ENCODE peak calls at places on chromosome 17, in six cellular contexts. One of them, this sample, is unnamed.

GRCh38 chr17:81329927-81330883 is 35.1 kb upstream of the SLC38A10 start:
- DNase-seq in pancreas: no peak
- DNase-seq in IMR-90: no peak
- DNase-seq in upper lobe of left lung: peak; percentile 68
- DNase-seq in sigmoid colon: no peak
- DNase-seq in stomach: no peak
- DNase-seq in this sample: no peak

GRCh38 chr17:36932383-36933173 is 4.7 kb upstream of the LHX1 start:
- DNase-seq in sigmoid colon: no peak
- DNase-seq in pancreas: no peak
- DNase-seq in upper lobe of left lung: peak; percentile 37
- DNase-seq in stomach: no peak
- DNase-seq in IMR-90: no peak
- DNase-seq in this sample: no peak

GRCh38 chr17:80829166-80829813 is 162.4 kb upstream of the CHMP6 start:
- DNase-seq in IMR-90: no peak
- DNase-seq in pancreas: peak; percentile 47
- DNase-seq in sigmoid colon: peak; percentile 57
- DNase-seq in upper lobe of left lung: no peak
- DNase-seq in stomach: no peak
- DNase-seq in this sample: no peak

GRCh38 chr17:11240841-11241610 is at the start of gene SHISA6:
- DNase-seq in pancreas: peak; percentile 61
- DNase-seq in sigmoid colon: no peak
- DNase-seq in upper lobe of left lung: peak; percentile 83
- DNase-seq in stomach: no peak
- DNase-seq in IMR-90: no peak
- DNase-seq in this sample: no peak

GRCh38 chr17:2271985-2272702 is 31.4 kb downstream of the SMG6 start:
- DNase-seq in stomach: no peak
- DNase-seq in IMR-90: no peak
- DNase-seq in pancreas: no peak
- DNase-seq in upper lobe of left lung: no peak
- DNase-seq in sigmoid colon: no peak
- DNase-seq in this sample: no peak

GRCh38 chr17:64378890-64379354 is 11.7 kb downstream of the PECAM1 start:
- DNase-seq in sigmoid colon: no peak
- DNase-seq in IMR-90: no peak
- DNase-seq in upper lobe of left lung: no peak
- DNase-seq in stomach: peak; percentile 32
- DNase-seq in pancreas: no peak
- DNase-seq in this sample: no peak

GRCh38 chr17:63973930-63974593 is 1.3 kb upstream of the SCN4A start:
- DNase-seq in IMR-90: peak; percentile 21
- DNase-seq in stomach: no peak
- DNase-seq in pancreas: no peak
- DNase-seq in upper lobe of left lung: peak; percentile 75
- DNase-seq in sigmoid colon: no peak
- DNase-seq in this sample: no peak

GRCh38 chr17:16987001-16987829 is 15.3 kb upstream of the TNFRSF13B start:
- DNase-seq in stomach: no peak
- DNase-seq in pancreas: no peak
- DNase-seq in IMR-90: no peak
- DNase-seq in upper lobe of left lung: no peak
- DNase-seq in sigmoid colon: peak; percentile 52
- DNase-seq in this sample: no peak

GRCh38 chr17:72432143-72432604 is 311.4 kb downstream of the SOX9 start:
- DNase-seq in IMR-90: peak; percentile 53
- DNase-seq in pancreas: no peak
- DNase-seq in stomach: no peak
- DNase-seq in sigmoid colon: no peak
- DNase-seq in upper lobe of left lung: no peak
- DNase-seq in this sample: no peak

GRCh38 chr17:63450551-63450950 is 4.4 kb upstream of the CYB561 start:
- DNase-seq in stomach: no peak
- DNase-seq in pancreas: no peak
- DNase-seq in sigmoid colon: no peak
- DNase-seq in IMR-90: peak; percentile 34
- DNase-seq in upper lobe of left lung: no peak
- DNase-seq in this sample: no peak

GRCh38 chr17:37300683-37301082 is 75.1 kb upstream of the C17orf78 start:
- DNase-seq in sigmoid colon: no peak
- DNase-seq in pancreas: no peak
- DNase-seq in upper lobe of left lung: no peak
- DNase-seq in stomach: no peak
- DNase-seq in IMR-90: no peak
- DNase-seq in this sample: no peak

GRCh38 chr17:77649717-77650211 is 308.7 kb upstream of the TNRC6C start:
- DNase-seq in sigmoid colon: peak; percentile 18
- DNase-seq in pancreas: no peak
- DNase-seq in upper lobe of left lung: no peak
- DNase-seq in stomach: no peak
- DNase-seq in IMR-90: no peak
- DNase-seq in this sample: no peak

GRCh38 chr17:46968896-46969295 is 10.2 kb downstream of the RPRML start:
- DNase-seq in stomach: no peak
- DNase-seq in upper lobe of left lung: no peak
- DNase-seq in sigmoid colon: peak; percentile 32
- DNase-seq in IMR-90: no peak
- DNase-seq in pancreas: peak; percentile 30
- DNase-seq in this sample: no peak

GRCh38 chr17:80795090-80795609 is 196.5 kb upstream of the CHMP6 start:
- DNase-seq in pancreas: peak; percentile 8
- DNase-seq in sigmoid colon: peak; percentile 54
- DNase-seq in IMR-90: no peak
- DNase-seq in stomach: no peak
- DNase-seq in upper lobe of left lung: no peak
- DNase-seq in this sample: no peak

GRCh38 chr17:82272495-82273326 is 789 bp downstream of the CSNK1D start:
- DNase-seq in sigmoid colon: no peak
- DNase-seq in IMR-90: no peak
- DNase-seq in pancreas: peak; percentile 67
- DNase-seq in upper lobe of left lung: peak; percentile 85
- DNase-seq in stomach: no peak
- DNase-seq in this sample: peak; percentile 27

GRCh38 chr17:17725853-17726720 is 44.8 kb downstream of the RAI1 start:
- DNase-seq in stomach: no peak
- DNase-seq in IMR-90: no peak
- DNase-seq in sigmoid colon: no peak
- DNase-seq in upper lobe of left lung: no peak
- DNase-seq in pancreas: no peak
- DNase-seq in this sample: no peak

GRCh38 chr17:10062757-10063385 is 135.5 kb downstream of the GAS7 start:
- DNase-seq in IMR-90: no peak
- DNase-seq in upper lobe of left lung: peak; percentile 80
- DNase-seq in pancreas: no peak
- DNase-seq in stomach: no peak
- DNase-seq in sigmoid colon: peak; percentile 59
- DNase-seq in this sample: no peak

GRCh38 chr17:83144421-83145357 is 65.3 kb downstream of the METRNL start:
- DNase-seq in sigmoid colon: peak; percentile 69
- DNase-seq in pancreas: no peak
- DNase-seq in upper lobe of left lung: no peak
- DNase-seq in stomach: no peak
- DNase-seq in IMR-90: peak; percentile 5
- DNase-seq in this sample: no peak

GRCh38 chr17:6072157-6072556 is 2.0 kb downstream of the WSCD1 start:
- DNase-seq in sigmoid colon: no peak
- DNase-seq in stomach: no peak
- DNase-seq in pancreas: no peak
- DNase-seq in upper lobe of left lung: no peak
- DNase-seq in IMR-90: no peak
- DNase-seq in this sample: no peak

GRCh38 chr17:10156579-10157488 is 41.6 kb downstream of the GAS7 start:
- DNase-seq in pancreas: no peak
- DNase-seq in IMR-90: no peak
- DNase-seq in stomach: peak; percentile 30
- DNase-seq in sigmoid colon: peak; percentile 77
- DNase-seq in upper lobe of left lung: no peak
- DNase-seq in this sample: no peak

GRCh38 chr17:60305141-60305540 is 86.8 kb downstream of the USP32 start:
- DNase-seq in IMR-90: no peak
- DNase-seq in pancreas: no peak
- DNase-seq in upper lobe of left lung: no peak
- DNase-seq in sigmoid colon: no peak
- DNase-seq in stomach: no peak
- DNase-seq in this sample: no peak

GRCh38 chr17:27247071-27247957 is 46.6 kb upstream of the WSB1 start:
- DNase-seq in pancreas: no peak
- DNase-seq in sigmoid colon: peak; percentile 87
- DNase-seq in stomach: peak; percentile 47
- DNase-seq in upper lobe of left lung: no peak
- DNase-seq in IMR-90: peak; percentile 85
- DNase-seq in this sample: no peak

GRCh38 chr17:7067198-7067597 is 12.9 kb downstream of the CLEC10A start:
- DNase-seq in pancreas: no peak
- DNase-seq in sigmoid colon: no peak
- DNase-seq in IMR-90: no peak
- DNase-seq in stomach: no peak
- DNase-seq in upper lobe of left lung: no peak
- DNase-seq in this sample: no peak

GRCh38 chr17:16870253-16871245 is 101.4 kb downstream of the TNFRSF13B start:
- DNase-seq in sigmoid colon: no peak
- DNase-seq in pancreas: no peak
- DNase-seq in upper lobe of left lung: no peak
- DNase-seq in IMR-90: no peak
- DNase-seq in stomach: peak; percentile 21
- DNase-seq in this sample: no peak

GRCh38 chr17:49748223-49748622 is 15.7 kb downstream of the FAM117A start:
- DNase-seq in stomach: no peak
- DNase-seq in IMR-90: no peak
- DNase-seq in pancreas: no peak
- DNase-seq in sigmoid colon: no peak
- DNase-seq in upper lobe of left lung: no peak
- DNase-seq in this sample: peak; percentile 50

GRCh38 chr17:27810211-27810901 is 10.0 kb upstream of the NOS2 start:
- DNase-seq in stomach: no peak
- DNase-seq in upper lobe of left lung: no peak
- DNase-seq in sigmoid colon: no peak
- DNase-seq in IMR-90: no peak
- DNase-seq in pancreas: no peak
- DNase-seq in this sample: no peak

GRCh38 chr17:59848385-59848668 is 44.4 kb downstream of the TUBD1 start:
- DNase-seq in IMR-90: no peak
- DNase-seq in sigmoid colon: no peak
- DNase-seq in stomach: peak; percentile 26
- DNase-seq in upper lobe of left lung: no peak
- DNase-seq in pancreas: no peak
- DNase-seq in this sample: no peak

GRCh38 chr17:1005361-1005946 is 8.5 kb downstream of the TIMM22 start:
- DNase-seq in stomach: peak; percentile 85
- DNase-seq in upper lobe of left lung: peak; percentile 60
- DNase-seq in sigmoid colon: peak; percentile 91
- DNase-seq in IMR-90: peak; percentile 54
- DNase-seq in pancreas: peak; percentile 77
- DNase-seq in this sample: no peak

GRCh38 chr17:82101767-82102679 is 4.0 kb upstream of the FASN start:
- DNase-seq in stomach: peak; percentile 73
- DNase-seq in pancreas: no peak
- DNase-seq in sigmoid colon: no peak
- DNase-seq in IMR-90: no peak
- DNase-seq in upper lobe of left lung: peak; percentile 75
- DNase-seq in this sample: no peak

GRCh38 chr17:72143245-72143644 is 22.4 kb downstream of the SOX9 start:
- DNase-seq in IMR-90: no peak
- DNase-seq in sigmoid colon: no peak
- DNase-seq in upper lobe of left lung: no peak
- DNase-seq in pancreas: no peak
- DNase-seq in stomach: no peak
- DNase-seq in this sample: no peak

GRCh38 chr17:2874211-2874686 is 78.0 kb downstream of the RAP1GAP2 start:
- DNase-seq in upper lobe of left lung: no peak
- DNase-seq in stomach: no peak
- DNase-seq in IMR-90: no peak
- DNase-seq in sigmoid colon: no peak
- DNase-seq in pancreas: no peak
- DNase-seq in this sample: no peak

GRCh38 chr17:43200127-43200526 is 11.5 kb upstream of the TMEM106A start:
- DNase-seq in IMR-90: no peak
- DNase-seq in pancreas: no peak
- DNase-seq in upper lobe of left lung: no peak
- DNase-seq in sigmoid colon: no peak
- DNase-seq in stomach: no peak
- DNase-seq in this sample: no peak

DNA sequence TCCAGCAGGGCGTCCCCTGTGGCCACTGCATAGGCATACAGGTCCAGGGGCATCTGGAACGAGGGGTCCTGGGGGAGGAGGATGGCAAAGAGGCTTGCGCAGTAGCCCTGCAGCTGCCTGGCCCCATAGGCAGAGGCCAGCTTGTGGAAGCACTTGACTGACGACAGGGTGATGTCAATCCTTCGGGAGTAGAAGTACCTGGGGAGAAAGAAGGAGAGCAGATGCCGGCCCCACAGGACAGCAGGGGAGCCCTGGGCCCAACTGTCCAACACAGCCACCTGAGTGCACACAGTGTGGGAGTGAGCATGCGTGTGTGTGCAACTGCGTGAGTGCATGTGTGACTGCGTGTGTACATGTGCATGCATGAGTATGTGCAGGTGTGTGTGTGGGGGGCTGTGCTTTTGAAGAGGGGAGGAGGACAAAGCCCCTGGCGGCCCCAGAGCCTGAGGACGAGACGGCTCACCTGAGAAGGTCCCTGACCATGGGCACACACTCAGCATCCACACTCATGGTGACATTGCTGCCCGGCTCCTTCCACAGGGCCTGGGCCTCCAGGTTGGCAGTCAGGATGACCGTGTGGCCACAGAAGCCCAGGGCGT is 7.1 kb downstream of the LGALS3BP start:
- DNase-seq in stomach: no peak
- DNase-seq in upper lobe of left lung: no peak
- DNase-seq in IMR-90: no peak
- DNase-seq in sigmoid colon: no peak
- DNase-seq in pancreas: no peak
- DNase-seq in this sample: no peak
- H3K27ac ChIP-seq in stomach: no peak overlapping the region
- H3K27ac ChIP-seq in upper lobe of left lung: no peak overlapping the region
- H3K27ac ChIP-seq in IMR-90: no peak overlapping the region
- H3K27ac ChIP-seq in sigmoid colon: no peak overlapping the region
- H3K27ac ChIP-seq in pancreas: no peak overlapping the region
- H3K27ac ChIP-seq in this sample: no peak overlapping the region

GRCh38 chr17:40093005-40093579 is 7.3 kb downstream of the NR1D1 start:
- DNase-seq in IMR-90: no peak
- DNase-seq in upper lobe of left lung: peak; percentile 81
- DNase-seq in sigmoid colon: no peak
- DNase-seq in stomach: no peak
- DNase-seq in pancreas: peak; percentile 60
- DNase-seq in this sample: no peak
- H3K4me1 ChIP-seq in IMR-90: peaks cover 9% of the 10 kb centered on the region
- H3K4me1 ChIP-seq in upper lobe of left lung: peaks cover 55% of the 10 kb centered on the region
- H3K4me1 ChIP-seq in sigmoid colon: peaks cover 93% of the 10 kb centered on the region
- H3K4me1 ChIP-seq in stomach: peaks cover 79% of the 10 kb centered on the region
- H3K4me1 ChIP-seq in pancreas: peaks cover 18% of the 10 kb centered on the region
- H3K4me1 ChIP-seq in this sample: peaks cover 35% of the 10 kb centered on the region

GRCh38 chr17:56761387-56761786 is 72.3 kb downstream of the C17orf67 start:
- DNase-seq in pancreas: no peak
- DNase-seq in IMR-90: no peak
- DNase-seq in upper lobe of left lung: no peak
- DNase-seq in stomach: no peak
- DNase-seq in sigmoid colon: no peak
- DNase-seq in this sample: no peak
- H3K9me3 ChIP-seq in pancreas: no peaks in the 10 kb centered on the region
- H3K9me3 ChIP-seq in IMR-90: peaks cover 4% of the 10 kb centered on the region
- H3K9me3 ChIP-seq in upper lobe of left lung: no peaks in the 10 kb centered on the region
- H3K9me3 ChIP-seq in stomach: no peaks in the 10 kb centered on the region
- H3K9me3 ChIP-seq in sigmoid colon: no peaks in the 10 kb centered on the region
- H3K9me3 ChIP-seq in this sample: no peaks in the 10 kb centered on the region

GRCh38 chr17:21253646-21254441 is 634 bp upstream of the NATD1 start:
- DNase-seq in stomach: no peak
- DNase-seq in sigmoid colon: no peak
- DNase-seq in IMR-90: no peak
- DNase-seq in pancreas: no peak
- DNase-seq in upper lobe of left lung: no peak
- DNase-seq in this sample: no peak
- H3K27ac ChIP-seq in stomach: peak overlapping the region; percentile 76
- H3K27ac ChIP-seq in sigmoid colon: peak overlapping the region; percentile 74
- H3K27ac ChIP-seq in IMR-90: peak overlapping the region; percentile 21
- H3K27ac ChIP-seq in pancreas: no peak overlapping the region
- H3K27ac ChIP-seq in upper lobe of left lung: peak overlapping the region; percentile 83
- H3K27ac ChIP-seq in this sample: peak overlapping the region; percentile 64